ENCODE peak calls at places on chromosomes 4 and X, in five cellular contexts. S is H9, M is mesenchymal stem cell, K is trophoblast cell, D is H1. N is an unnamed sample.
A peak's percentile ranks its signal among the peaks of the same experiment; 100 is the strongest.

GRCh38 chrX:79270401-79270800 is 96.7 kb downstream of the ITM2A start:
- DNase-seq in S (peak; percentile 39), M (no peak), K (no peak), D (peak; percentile 2), N (peak; percentile 6)

GRCh38 chrX:29145316-29145715 is 558.1 kb downstream of the IL1RAPL1 start:
- DNase-seq in S (no peak), M (no peak), K (no peak), D (no peak), N (no peak)

GRCh38 chr4:40506066-40506465 is 123.6 kb downstream of the RBM47 start:
- DNase-seq in S (no peak), M (no peak), K (peak; percentile 59), D (no peak), N (no peak)

GRCh38 chr4:103364066-103364465 is 165.9 kb upstream of the CENPE start:
- DNase-seq in S (no peak), M (no peak), K (no peak), D (no peak), N (peak; percentile 82)

GRCh38 chr4:71151054-71151453 is 157.6 kb downstream of the DCK start:
- DNase-seq in S (no peak), M (no peak), K (no peak), D (no peak), N (no peak)

GRCh38 chrX:6184900-6185515 is 43.7 kb downstream of the NLGN4X start:
- DNase-seq in S (no peak), M (no peak), K (no peak), D (no peak), N (no peak)

GRCh38 chrX:48700951-48701653 is 4.6 kb downstream of the SUV39H1 start:
- DNase-seq in S (no peak), M (no peak), K (peak; percentile 73), D (no peak), N (no peak)

GRCh38 chr4:152679414-152680281 is at the start of gene TMEM154:
- DNase-seq in S (peak; percentile 71), M (peak; percentile 76), K (peak; percentile 73), D (peak; percentile 25), N (peak; percentile 41)

GRCh38 chrX:74383611-74384010 is 37.7 kb upstream of the SLC16A2 start:
- DNase-seq in S (peak; percentile 57), M (peak; percentile 56), K (peak; percentile 3), D (no peak), N (peak; percentile 3)

GRCh38 chrX:143664302-143664701 is 28.4 kb upstream of the SLITRK4 start:
- DNase-seq in S (no peak), M (peak; percentile 21), K (no peak), D (no peak), N (no peak)

GRCh38 chr4:185346975-185347601 is 48.6 kb downstream of the LRP2BP start:
- DNase-seq in S (no peak), M (peak; percentile 66), K (no peak), D (no peak), N (no peak)

GRCh38 chrX:11423362-11423818 is 130.2 kb downstream of the AMELX start:
- DNase-seq in S (no peak), M (peak; percentile 87), K (no peak), D (no peak), N (no peak)

GRCh38 chr4:128825226-128825625 is 15.7 kb downstream of the JADE1 start:
- DNase-seq in S (no peak), M (no peak), K (peak; percentile 94), D (no peak), N (no peak)

GRCh38 chr4:1593881-1594345 is 90.2 kb downstream of the FAM53A start:
- DNase-seq in S (no peak), M (no peak), K (no peak), D (no peak), N (no peak)

GRCh38 chrX:10591363-10592036 is 28.9 kb downstream of the MID1 start:
- DNase-seq in S (no peak), M (no peak), K (no peak), D (no peak), N (peak; percentile 75)

GRCh38 chr4:148062301-148062950 is 330.5 kb downstream of the ARHGAP10 start:
- DNase-seq in S (no peak), M (no peak), K (no peak), D (no peak), N (no peak)

GRCh38 chr4:90318208-90318607 is 191.0 kb downstream of the CCSER1 start:
- DNase-seq in S (no peak), M (peak; percentile 78), K (no peak), D (no peak), N (no peak)

GRCh38 chr4:63788271-63788670 is 621.0 kb downstream of the TECRL start:
- DNase-seq in S (no peak), M (no peak), K (no peak), D (no peak), N (no peak)

GRCh38 chr4:15653864-15654391 is 1.2 kb downstream of the FBXL5 start:
- DNase-seq in S (no peak), M (peak; percentile 80), K (no peak), D (no peak), N (peak; percentile 8)

GRCh38 chrX:45757272-45757671 is 556.6 kb upstream of the DIPK2B start:
- DNase-seq in S (no peak), M (no peak), K (no peak), D (no peak), N (no peak)

DNA sequence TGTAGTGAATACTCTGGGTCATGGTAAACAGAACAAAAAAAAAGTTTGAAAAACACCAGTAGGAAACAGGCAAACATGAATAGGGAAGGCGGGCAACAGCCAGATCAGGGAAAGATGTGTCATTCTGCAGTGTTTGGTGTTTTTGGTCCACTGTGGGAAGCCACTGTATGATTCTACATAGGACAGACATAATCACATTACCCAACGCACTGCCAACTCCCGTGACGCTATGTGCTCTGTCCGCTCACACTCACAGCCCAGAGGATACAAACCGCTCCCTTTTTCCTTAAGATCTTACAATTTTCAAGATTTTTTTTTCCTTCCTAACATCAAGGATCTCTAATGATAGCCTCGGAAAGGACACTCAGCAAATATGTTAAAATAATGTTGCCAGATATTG is 59.3 kb downstream of the HADH start:
- DNase-seq in S (no peak), M (no peak), K (no peak), D (no peak), N (no peak)
- H3K4me1 ChIP-seq in S (peaks cover 3% of the 10 kb centered on the region), M (peaks cover 9% of the 10 kb centered on the region), K (peaks cover 6% of the 10 kb centered on the region), D (peaks cover 2% of the 10 kb centered on the region), N (no peaks in the 10 kb centered on the region)

GRCh38 chrX:120512222-120512621 is 43.1 kb upstream of the LAMP2 start:
- DNase-seq in S (no peak), M (no peak), K (no peak), D (no peak), N (no peak)
- H2BK12ac ChIP-seq in S (no peak overlapping the region), M (no peak overlapping the region), K (no peak overlapping the region), D (no peak overlapping the region), N (no peak overlapping the region)

GRCh38 chr4:57073559-57073958 is 36.6 kb downstream of the IGFBP7 start:
- DNase-seq in S (no peak), M (no peak), K (peak; percentile 42), D (no peak), N (no peak)

GRCh38 chr4:57074753-57075152 is 35.4 kb downstream of the IGFBP7 start:
- DNase-seq in S (no peak), M (no peak), K (no peak), D (no peak), N (no peak)

GRCh38 chr4:57068237-57068981 is 41.8 kb downstream of the IGFBP7 start:
- DNase-seq in S (no peak), M (no peak), K (no peak), D (no peak), N (no peak)

GRCh38 chr4:57070461-57070860 is 39.7 kb downstream of the IGFBP7 start:
- DNase-seq in S (no peak), M (no peak), K (no peak), D (no peak), N (no peak)

DNA sequence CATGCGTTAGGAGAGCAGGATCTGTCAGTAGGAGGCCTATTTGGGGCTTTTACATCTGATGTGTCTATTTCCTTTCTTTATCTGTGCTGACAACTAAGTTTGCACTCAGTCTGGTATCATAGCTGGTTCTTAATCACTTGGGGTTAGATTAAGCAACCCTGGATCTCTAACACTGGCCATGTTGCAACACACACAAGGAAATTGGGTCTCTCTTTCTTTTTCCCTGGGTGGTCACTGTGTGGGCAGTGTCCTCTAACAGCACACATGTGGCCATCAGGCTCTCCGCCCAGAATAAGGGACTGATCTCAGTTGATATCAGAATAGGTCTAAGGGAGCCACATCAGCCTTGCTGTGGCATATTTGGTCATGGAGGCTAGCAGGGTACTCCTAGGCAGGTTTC is 38.8 kb downstream of the IGFBP7 start:
- DNase-seq in S (no peak), M (peak; percentile 86), K (no peak), D (no peak), N (no peak)
- H3K4me1 ChIP-seq in S (no peaks in the 10 kb centered on the region), M (peaks cover 22% of the 10 kb centered on the region), K (peaks cover 4% of the 10 kb centered on the region), D (no peaks in the 10 kb centered on the region), N (no peaks in the 10 kb centered on the region)

DNA sequence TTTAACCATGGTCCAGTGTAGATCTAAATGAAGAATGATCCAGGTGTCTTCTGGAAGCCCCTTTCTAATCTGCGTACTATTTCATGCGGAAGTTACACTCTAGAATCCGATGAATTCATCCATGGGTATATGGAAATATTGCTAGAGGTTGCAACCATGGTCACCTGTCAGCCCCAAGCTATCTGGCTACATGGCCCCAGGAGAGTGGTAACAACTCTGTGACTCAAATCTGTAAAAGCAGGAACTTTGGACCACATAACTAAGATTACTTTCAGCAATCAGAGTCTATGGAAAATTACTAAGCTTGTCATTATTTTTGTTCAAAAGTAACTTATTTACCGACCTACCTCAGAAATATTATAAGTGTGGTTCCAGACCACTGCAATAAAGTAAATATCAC is 150.6 kb upstream of the MED14 start:
- DNase-seq in S (no peak), M (no peak), K (no peak), D (no peak), N (no peak)
- H2BK12ac ChIP-seq in S (no peak overlapping the region), M (no peak overlapping the region), K (no peak overlapping the region), D (no peak overlapping the region), N (no peak overlapping the region)

DNA sequence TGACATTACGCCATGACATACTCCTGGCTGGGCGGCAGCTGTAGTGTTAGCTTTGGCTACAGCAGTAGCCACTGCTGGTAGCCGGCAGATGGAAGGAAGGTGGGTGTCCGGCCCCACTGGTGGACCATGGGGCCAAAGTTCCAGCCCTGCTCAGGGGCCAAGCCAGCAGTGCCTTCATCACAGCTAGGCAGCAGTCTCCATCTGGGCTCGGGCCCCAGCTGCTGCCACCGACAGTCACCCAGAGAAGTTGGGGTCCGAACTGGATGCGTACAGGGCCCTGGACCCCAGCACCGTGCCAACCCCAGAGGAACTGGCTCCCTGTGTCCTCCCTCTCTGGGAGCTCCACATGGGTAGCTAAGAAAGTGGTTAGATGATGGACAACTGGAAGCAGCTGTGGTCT is 366.8 kb upstream of the GRIA3 start:
- DNase-seq in S (no peak), M (no peak), K (no peak), D (no peak), N (no peak)
- H3K4me1 ChIP-seq in S (no peaks in the 10 kb centered on the region), M (no peaks in the 10 kb centered on the region), K (no peaks in the 10 kb centered on the region), D (no peaks in the 10 kb centered on the region), N (no peaks in the 10 kb centered on the region)

DNA sequence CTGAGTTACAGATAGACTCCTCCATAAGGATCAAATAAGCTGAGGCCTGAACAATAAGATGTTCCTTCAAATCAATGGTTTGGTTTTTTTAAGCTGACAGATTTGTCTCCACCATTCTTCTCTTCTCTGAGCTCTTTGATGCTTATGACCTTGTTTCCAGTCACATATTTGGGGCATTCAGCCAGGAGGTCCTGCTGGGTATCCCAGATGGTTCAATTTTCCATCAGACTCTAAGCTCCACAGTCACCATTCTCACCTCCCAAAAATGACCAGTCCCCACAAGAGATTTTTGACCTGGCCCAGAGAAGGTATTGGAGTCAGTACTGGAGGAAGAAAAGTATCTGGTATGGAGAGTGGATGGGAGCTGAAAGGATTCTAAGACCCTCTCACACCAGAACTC is 74.6 kb upstream of the FRMPD3 start:
- DNase-seq in S (no peak), M (no peak), K (no peak), D (no peak), N (no peak)
- H2BK12ac ChIP-seq in S (no peak overlapping the region), M (no peak overlapping the region), K (no peak overlapping the region), D (no peak overlapping the region), N (no peak overlapping the region)